ENCODE peak calls at places on chromosomes 6 and 20, in ten cellular contexts. One of them, this sample, is unnamed.

GRCh38 chr20:14790771-14791517 is 453.5 kb upstream of the FLRT3 start:
- DNase-seq in uterus: no peak
- DNase-seq in H1: no peak
- DNase-seq in A549: no peak
- DNase-seq in H54: no peak
- DNase-seq in heart left ventricle: no peak
- DNase-seq in HepG2: no peak
- DNase-seq in breast epithelium: no peak
- DNase-seq in testis: no peak
- DNase-seq in stomach: no peak
- DNase-seq in this sample: peak; percentile 29

GRCh38 chr6:143126574-143126941 is 65.9 kb downstream of the AIG1 start:
- DNase-seq in uterus: no peak
- DNase-seq in H1: no peak
- DNase-seq in A549: no peak
- DNase-seq in H54: no peak
- DNase-seq in heart left ventricle: no peak
- DNase-seq in HepG2: no peak
- DNase-seq in breast epithelium: no peak
- DNase-seq in testis: no peak
- DNase-seq in stomach: no peak
- DNase-seq in this sample: no peak

GRCh38 chr6:65088575-65088974 is 618.5 kb downstream of the EYS start:
- DNase-seq in uterus: no peak
- DNase-seq in H1: no peak
- DNase-seq in A549: no peak
- DNase-seq in H54: no peak
- DNase-seq in heart left ventricle: no peak
- DNase-seq in HepG2: no peak
- DNase-seq in breast epithelium: no peak
- DNase-seq in testis: no peak
- DNase-seq in stomach: no peak
- DNase-seq in this sample: no peak

GRCh38 chr6:26118999-26119398 is 31.8 kb downstream of the HFE start:
- DNase-seq in uterus: no peak
- DNase-seq in H1: no peak
- DNase-seq in A549: no peak
- DNase-seq in H54: no peak
- DNase-seq in heart left ventricle: no peak
- DNase-seq in HepG2: peak; percentile 43
- DNase-seq in breast epithelium: no peak
- DNase-seq in testis: peak; percentile 86
- DNase-seq in stomach: peak; percentile 59
- DNase-seq in this sample: peak; percentile 57

GRCh38 chr6:29447670-29448069 is 8.6 kb downstream of the OR10C1 start:
- DNase-seq in uterus: no peak
- DNase-seq in H1: no peak
- DNase-seq in A549: no peak
- DNase-seq in H54: peak; percentile 19
- DNase-seq in heart left ventricle: no peak
- DNase-seq in HepG2: no peak
- DNase-seq in breast epithelium: no peak
- DNase-seq in testis: no peak
- DNase-seq in stomach: no peak
- DNase-seq in this sample: no peak

GRCh38 chr20:53866787-53867740 is 203.3 kb downstream of the BCAS1 start:
- DNase-seq in uterus: no peak
- DNase-seq in H1: no peak
- DNase-seq in A549: no peak
- DNase-seq in H54: no peak
- DNase-seq in heart left ventricle: no peak
- DNase-seq in HepG2: peak; percentile 82
- DNase-seq in breast epithelium: no peak
- DNase-seq in testis: no peak
- DNase-seq in stomach: no peak
- DNase-seq in this sample: no peak

GRCh38 chr20:58023346-58023745 is 205.1 kb downstream of the ANKRD60 start:
- DNase-seq in uterus: no peak
- DNase-seq in H1: no peak
- DNase-seq in A549: no peak
- DNase-seq in H54: no peak
- DNase-seq in heart left ventricle: no peak
- DNase-seq in HepG2: no peak
- DNase-seq in breast epithelium: no peak
- DNase-seq in testis: no peak
- DNase-seq in stomach: no peak
- DNase-seq in this sample: no peak

GRCh38 chr20:2698912-2699311 is 6.3 kb downstream of the EBF4 start:
- DNase-seq in uterus: no peak
- DNase-seq in H1: peak; percentile 43
- DNase-seq in A549: no peak
- DNase-seq in H54: no peak
- DNase-seq in heart left ventricle: no peak
- DNase-seq in HepG2: no peak
- DNase-seq in breast epithelium: no peak
- DNase-seq in testis: no peak
- DNase-seq in stomach: peak; percentile 14
- DNase-seq in this sample: no peak

DNA sequence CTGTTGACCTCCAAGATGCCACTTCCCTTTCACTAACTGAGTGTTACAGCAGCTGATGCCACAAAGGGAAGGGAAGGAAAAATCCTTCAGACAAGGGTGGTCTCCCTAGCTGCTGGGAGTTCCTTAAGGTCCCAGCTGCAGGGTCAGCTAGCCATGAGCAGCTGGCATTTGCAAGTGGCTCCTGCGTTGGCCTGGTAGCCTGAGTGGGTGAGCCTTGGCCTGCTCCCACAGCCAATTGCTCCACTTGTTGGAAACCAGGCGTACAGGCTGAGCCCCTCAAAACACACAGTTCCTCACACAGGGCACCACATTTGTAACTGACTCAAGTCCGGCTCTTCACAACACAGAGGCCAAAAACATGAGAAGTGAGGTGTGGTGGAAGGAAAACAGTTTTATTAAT is 16.7 kb downstream of the TTK start:
- DNase-seq in uterus: no peak
- DNase-seq in H1: no peak
- DNase-seq in A549: no peak
- DNase-seq in H54: no peak
- DNase-seq in heart left ventricle: no peak
- DNase-seq in HepG2: no peak
- DNase-seq in breast epithelium: no peak
- DNase-seq in testis: no peak
- DNase-seq in stomach: no peak
- DNase-seq in this sample: no peak
- TF ChIP-seq POLR2A in uterus: no peak
- TF ChIP-seq POLR2A in H1: no peak
- TF ChIP-seq POLR2A in A549: no peak
- TF ChIP-seq POLR2A in H54: no peak
- TF ChIP-seq POLR2A in heart left ventricle: no peak
- TF ChIP-seq POLR2A in HepG2: no peak
- TF ChIP-seq POLR2A in breast epithelium: no peak
- TF ChIP-seq POLR2A in testis: no peak
- TF ChIP-seq POLR2A in stomach: no peak
- TF ChIP-seq POLR2A in this sample: no peak

GRCh38 chr6:34391711-34392496 is 565 bp downstream of the NUDT3 start:
- DNase-seq in uterus: peak; percentile 46
- DNase-seq in H1: peak; percentile 84
- DNase-seq in A549: peak; percentile 38
- DNase-seq in H54: peak; percentile 41
- DNase-seq in heart left ventricle: peak; percentile 53
- DNase-seq in HepG2: peak; percentile 54
- DNase-seq in breast epithelium: peak; percentile 56
- DNase-seq in testis: peak; percentile 73
- DNase-seq in stomach: peak; percentile 55
- DNase-seq in this sample: peak; percentile 64

GRCh38 chr6:34393968-34394305 is 1.5 kb upstream of the NUDT3 start:
- DNase-seq in uterus: no peak
- DNase-seq in H1: no peak
- DNase-seq in A549: no peak
- DNase-seq in H54: no peak
- DNase-seq in heart left ventricle: no peak
- DNase-seq in HepG2: no peak
- DNase-seq in breast epithelium: no peak
- DNase-seq in testis: no peak
- DNase-seq in stomach: no peak
- DNase-seq in this sample: no peak

GRCh38 chr6:34391023-34391485 is 1.4 kb downstream of the NUDT3 start:
- DNase-seq in uterus: peak; percentile 25
- DNase-seq in H1: no peak
- DNase-seq in A549: peak; percentile 20
- DNase-seq in H54: no peak
- DNase-seq in heart left ventricle: peak; percentile 19
- DNase-seq in HepG2: peak; percentile 85
- DNase-seq in breast epithelium: no peak
- DNase-seq in testis: peak; percentile 20
- DNase-seq in stomach: no peak
- DNase-seq in this sample: peak; percentile 24

GRCh38 chr6:34393191-34393967 is 910 bp upstream of the NUDT3 start:
- DNase-seq in uterus: no peak
- DNase-seq in H1: no peak
- DNase-seq in A549: no peak
- DNase-seq in H54: no peak
- DNase-seq in heart left ventricle: no peak
- DNase-seq in HepG2: no peak
- DNase-seq in breast epithelium: no peak
- DNase-seq in testis: no peak
- DNase-seq in stomach: no peak
- DNase-seq in this sample: no peak

GRCh38 chr6:34392497-34393190 is at the start of gene NUDT3:
- DNase-seq in uterus: peak; percentile 96
- DNase-seq in H1: peak; percentile 96
- DNase-seq in A549: peak; percentile 70
- DNase-seq in H54: peak; percentile 93
- DNase-seq in heart left ventricle: peak; percentile 95
- DNase-seq in HepG2: peak; percentile 92
- DNase-seq in breast epithelium: peak; percentile 88
- DNase-seq in testis: peak; percentile 95
- DNase-seq in stomach: peak; percentile 95
- DNase-seq in this sample: peak; percentile 94
- TF ChIP-seq POLR2A in uterus: peak; percentile 59
- TF ChIP-seq POLR2A in H1: peak; percentile 14
- TF ChIP-seq POLR2A in A549: peak; percentile 74
- TF ChIP-seq POLR2A in H54: peak; percentile 95
- TF ChIP-seq POLR2A in heart left ventricle: no peak
- TF ChIP-seq POLR2A in HepG2: peak; percentile 30
- TF ChIP-seq POLR2A in breast epithelium: no peak
- TF ChIP-seq POLR2A in testis: no peak
- TF ChIP-seq POLR2A in stomach: no peak
- TF ChIP-seq POLR2A in this sample: peak; percentile 92

GRCh38 chr6:6348251-6348650 is 27.8 kb upstream of the F13A1 start:
- DNase-seq in uterus: no peak
- DNase-seq in H1: no peak
- DNase-seq in A549: no peak
- DNase-seq in H54: no peak
- DNase-seq in heart left ventricle: no peak
- DNase-seq in HepG2: no peak
- DNase-seq in breast epithelium: no peak
- DNase-seq in testis: no peak
- DNase-seq in stomach: no peak
- DNase-seq in this sample: no peak

GRCh38 chr6:6351626-6352025 is 31.2 kb upstream of the F13A1 start:
- DNase-seq in uterus: no peak
- DNase-seq in H1: no peak
- DNase-seq in A549: no peak
- DNase-seq in H54: no peak
- DNase-seq in heart left ventricle: no peak
- DNase-seq in HepG2: no peak
- DNase-seq in breast epithelium: no peak
- DNase-seq in testis: no peak
- DNase-seq in stomach: no peak
- DNase-seq in this sample: peak; percentile 12

DNA sequence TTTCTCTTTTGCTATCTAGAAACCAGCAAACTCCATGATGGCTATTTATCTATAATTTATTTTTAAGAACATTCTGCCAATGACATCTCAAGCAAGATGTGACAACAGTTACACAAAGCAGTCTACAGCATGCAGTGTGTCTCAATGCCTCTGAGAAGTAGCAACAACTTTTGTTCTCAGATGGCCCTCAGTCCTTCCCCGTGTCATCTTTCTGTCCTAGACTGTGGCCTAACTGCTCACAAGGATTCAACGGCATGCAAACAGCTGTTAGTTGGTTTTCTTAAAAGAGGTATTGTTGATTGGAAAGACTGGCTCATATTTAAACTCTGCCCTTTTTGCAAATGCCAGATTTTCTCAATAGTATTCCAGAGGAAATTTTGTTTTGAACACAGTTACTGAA is 26.0 kb upstream of the F13A1 start:
- DNase-seq in uterus: no peak
- DNase-seq in H1: no peak
- DNase-seq in A549: no peak
- DNase-seq in H54: no peak
- DNase-seq in heart left ventricle: no peak
- DNase-seq in HepG2: no peak
- DNase-seq in breast epithelium: no peak
- DNase-seq in testis: no peak
- DNase-seq in stomach: no peak
- DNase-seq in this sample: no peak
- TF ChIP-seq POLR2A in uterus: no peak
- TF ChIP-seq POLR2A in H1: no peak
- TF ChIP-seq POLR2A in A549: no peak
- TF ChIP-seq POLR2A in H54: no peak
- TF ChIP-seq POLR2A in heart left ventricle: no peak
- TF ChIP-seq POLR2A in HepG2: no peak
- TF ChIP-seq POLR2A in breast epithelium: no peak
- TF ChIP-seq POLR2A in testis: no peak
- TF ChIP-seq POLR2A in stomach: no peak
- TF ChIP-seq POLR2A in this sample: no peak

GRCh38 chr6:31614674-31615578 is at the start of gene AIF1:
- DNase-seq in uterus: no peak
- DNase-seq in H1: no peak
- DNase-seq in A549: no peak
- DNase-seq in H54: no peak
- DNase-seq in heart left ventricle: no peak
- DNase-seq in HepG2: peak; percentile 53
- DNase-seq in breast epithelium: no peak
- DNase-seq in testis: no peak
- DNase-seq in stomach: no peak
- DNase-seq in this sample: no peak

GRCh38 chr6:31617010-31617409 is 2.0 kb downstream of the AIF1 start:
- DNase-seq in uterus: no peak
- DNase-seq in H1: no peak
- DNase-seq in A549: no peak
- DNase-seq in H54: no peak
- DNase-seq in heart left ventricle: no peak
- DNase-seq in HepG2: no peak
- DNase-seq in breast epithelium: no peak
- DNase-seq in testis: no peak
- DNase-seq in stomach: no peak
- DNase-seq in this sample: no peak

GRCh38 chr6:31619805-31620585 is 520 bp upstream of the PRRC2A start:
- DNase-seq in uterus: peak; percentile 97
- DNase-seq in H1: peak; percentile 94
- DNase-seq in A549: peak; percentile 92
- DNase-seq in H54: peak; percentile 93
- DNase-seq in heart left ventricle: peak; percentile 98
- DNase-seq in HepG2: peak; percentile 99
- DNase-seq in breast epithelium: peak; percentile 98
- DNase-seq in testis: peak; percentile 99
- DNase-seq in stomach: peak; percentile 97
- DNase-seq in this sample: peak; percentile 99

GRCh38 chr6:31614075-31614619 is 887 bp upstream of the AIF1 start:
- DNase-seq in uterus: no peak
- DNase-seq in H1: no peak
- DNase-seq in A549: no peak
- DNase-seq in H54: no peak
- DNase-seq in heart left ventricle: no peak
- DNase-seq in HepG2: peak; percentile 44
- DNase-seq in breast epithelium: no peak
- DNase-seq in testis: no peak
- DNase-seq in stomach: no peak
- DNase-seq in this sample: peak; percentile 33

DNA sequence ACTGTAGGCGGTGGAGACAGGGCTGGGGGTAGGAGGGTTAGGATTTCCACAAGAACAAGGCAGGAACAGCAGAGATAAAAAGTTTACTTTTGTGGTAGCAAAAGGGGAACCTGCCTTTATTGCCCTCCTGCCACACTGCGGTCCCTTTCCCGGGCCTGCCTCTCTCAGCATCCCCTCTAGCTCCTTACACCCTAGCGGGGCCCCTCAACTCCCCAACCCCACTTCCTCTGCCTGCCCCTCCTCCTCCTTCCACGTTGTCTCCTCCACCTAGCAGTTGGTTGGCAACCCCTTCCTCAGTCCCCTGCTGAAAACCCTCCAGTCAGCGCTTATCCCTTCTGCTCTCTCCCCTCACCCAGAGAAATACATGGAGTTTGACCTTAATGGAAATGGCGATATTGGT is 714 bp downstream of the AIF1 start:
- DNase-seq in uterus: no peak
- DNase-seq in H1: no peak
- DNase-seq in A549: no peak
- DNase-seq in H54: no peak
- DNase-seq in heart left ventricle: no peak
- DNase-seq in HepG2: no peak
- DNase-seq in breast epithelium: no peak
- DNase-seq in testis: no peak
- DNase-seq in stomach: no peak
- DNase-seq in this sample: no peak
- TF ChIP-seq POLR2A in uterus: no peak
- TF ChIP-seq POLR2A in H1: no peak
- TF ChIP-seq POLR2A in A549: no peak
- TF ChIP-seq POLR2A in H54: no peak
- TF ChIP-seq POLR2A in heart left ventricle: no peak
- TF ChIP-seq POLR2A in HepG2: no peak
- TF ChIP-seq POLR2A in breast epithelium: no peak
- TF ChIP-seq POLR2A in testis: no peak
- TF ChIP-seq POLR2A in stomach: no peak
- TF ChIP-seq POLR2A in this sample: no peak